ENCODE peak calls at places on chromosomes 7 and 10, in five cellular contexts. One of them, this sample, is unnamed.
A peak's percentile ranks its signal among the peaks of the same experiment; 100 is the strongest.

GRCh38 chr7:68770649-68771048 is 827.6 kb upstream of the AUTS2 start:
- DNase-seq in foreskin fibroblast: no peak
- DNase-seq in PC-3: no peak
- DNase-seq in astrocyte: no peak
- DNase-seq in epithelial cell of esophagus: no peak
- DNase-seq in this sample: no peak

GRCh38 chr7:99031496-99031895 is 112.4 kb downstream of the SMURF1 start:
- DNase-seq in foreskin fibroblast: no peak
- DNase-seq in epithelial cell of esophagus: no peak
- DNase-seq in astrocyte: no peak
- DNase-seq in PC-3: no peak
- DNase-seq in this sample: no peak

GRCh38 chr7:20217193-20217948 is at the start of gene MACC1:
- DNase-seq in astrocyte: no peak
- DNase-seq in foreskin fibroblast: no peak
- DNase-seq in PC-3: peak; percentile 95
- DNase-seq in epithelial cell of esophagus: peak; percentile 97
- DNase-seq in this sample: no peak

GRCh38 chr7:23907012-23907411 is 197.0 kb downstream of the STK31 start:
- DNase-seq in astrocyte: no peak
- DNase-seq in foreskin fibroblast: no peak
- DNase-seq in PC-3: peak; percentile 39
- DNase-seq in epithelial cell of esophagus: peak; percentile 48
- DNase-seq in this sample: no peak

GRCh38 chr7:122770943-122771342 is 68.2 kb upstream of the RNF148 start:
- DNase-seq in epithelial cell of esophagus: no peak
- DNase-seq in foreskin fibroblast: no peak
- DNase-seq in astrocyte: no peak
- DNase-seq in PC-3: no peak
- DNase-seq in this sample: no peak

GRCh38 chr7:29826904-29827303 is 20.6 kb downstream of the WIPF3 start:
- DNase-seq in astrocyte: no peak
- DNase-seq in PC-3: no peak
- DNase-seq in epithelial cell of esophagus: no peak
- DNase-seq in foreskin fibroblast: no peak
- DNase-seq in this sample: no peak

GRCh38 chr7:6649241-6649961 is 12.3 kb downstream of the ZNF316 start:
- DNase-seq in PC-3: no peak
- DNase-seq in epithelial cell of esophagus: no peak
- DNase-seq in astrocyte: no peak
- DNase-seq in foreskin fibroblast: no peak
- DNase-seq in this sample: no peak

GRCh38 chr10:73238990-73239566 is 8.0 kb downstream of the DNAJC9 start:
- DNase-seq in epithelial cell of esophagus: no peak
- DNase-seq in PC-3: no peak
- DNase-seq in astrocyte: no peak
- DNase-seq in foreskin fibroblast: no peak
- DNase-seq in this sample: no peak

GRCh38 chr10:75404335-75405200 is 3.0 kb upstream of the ZNF503 start:
- DNase-seq in epithelial cell of esophagus: peak; percentile 82
- DNase-seq in astrocyte: no peak
- DNase-seq in foreskin fibroblast: no peak
- DNase-seq in PC-3: peak; percentile 85
- DNase-seq in this sample: no peak

GRCh38 chr7:142556745-142557144 is 192.5 kb upstream of the PRSS1 start:
- DNase-seq in PC-3: peak; percentile 97
- DNase-seq in foreskin fibroblast: peak; percentile 99
- DNase-seq in astrocyte: peak; percentile 98
- DNase-seq in epithelial cell of esophagus: peak; percentile 98
- DNase-seq in this sample: peak; percentile 100

GRCh38 chr10:47447740-47448139 is 36.2 kb downstream of the ANXA8 start:
- DNase-seq in PC-3: no peak
- DNase-seq in foreskin fibroblast: no peak
- DNase-seq in astrocyte: no peak
- DNase-seq in epithelial cell of esophagus: no peak
- DNase-seq in this sample: no peak

GRCh38 chr7:103796296-103796962 is 193.0 kb downstream of the RELN start:
- DNase-seq in PC-3: no peak
- DNase-seq in astrocyte: no peak
- DNase-seq in foreskin fibroblast: no peak
- DNase-seq in epithelial cell of esophagus: no peak
- DNase-seq in this sample: no peak

GRCh38 chr10:103013398-103013797 is 95.3 kb downstream of the CNNM2 start:
- DNase-seq in astrocyte: no peak
- DNase-seq in PC-3: no peak
- DNase-seq in epithelial cell of esophagus: no peak
- DNase-seq in foreskin fibroblast: no peak
- DNase-seq in this sample: no peak

GRCh38 chr10:66886848-66887247 is 39.0 kb upstream of the LRRTM3 start:
- DNase-seq in epithelial cell of esophagus: no peak
- DNase-seq in PC-3: no peak
- DNase-seq in foreskin fibroblast: no peak
- DNase-seq in astrocyte: no peak
- DNase-seq in this sample: no peak

GRCh38 chr10:71660313-71660712 is 59.3 kb downstream of the C10orf105 start:
- DNase-seq in astrocyte: no peak
- DNase-seq in epithelial cell of esophagus: no peak
- DNase-seq in foreskin fibroblast: no peak
- DNase-seq in PC-3: no peak
- DNase-seq in this sample: no peak

GRCh38 chr10:71659739-71660136 is 59.8 kb downstream of the C10orf105 start:
- DNase-seq in PC-3: no peak
- DNase-seq in epithelial cell of esophagus: no peak
- DNase-seq in astrocyte: no peak
- DNase-seq in foreskin fibroblast: no peak
- DNase-seq in this sample: no peak

GRCh38 chr10:71658349-71658745 is 61.2 kb downstream of the C10orf105 start:
- DNase-seq in astrocyte: no peak
- DNase-seq in foreskin fibroblast: no peak
- DNase-seq in epithelial cell of esophagus: no peak
- DNase-seq in PC-3: no peak
- DNase-seq in this sample: no peak

GRCh38 chr10:71657604-71658348 is 61.8 kb downstream of the C10orf105 start:
- DNase-seq in epithelial cell of esophagus: no peak
- DNase-seq in foreskin fibroblast: no peak
- DNase-seq in astrocyte: no peak
- DNase-seq in PC-3: no peak
- DNase-seq in this sample: no peak

DNA sequence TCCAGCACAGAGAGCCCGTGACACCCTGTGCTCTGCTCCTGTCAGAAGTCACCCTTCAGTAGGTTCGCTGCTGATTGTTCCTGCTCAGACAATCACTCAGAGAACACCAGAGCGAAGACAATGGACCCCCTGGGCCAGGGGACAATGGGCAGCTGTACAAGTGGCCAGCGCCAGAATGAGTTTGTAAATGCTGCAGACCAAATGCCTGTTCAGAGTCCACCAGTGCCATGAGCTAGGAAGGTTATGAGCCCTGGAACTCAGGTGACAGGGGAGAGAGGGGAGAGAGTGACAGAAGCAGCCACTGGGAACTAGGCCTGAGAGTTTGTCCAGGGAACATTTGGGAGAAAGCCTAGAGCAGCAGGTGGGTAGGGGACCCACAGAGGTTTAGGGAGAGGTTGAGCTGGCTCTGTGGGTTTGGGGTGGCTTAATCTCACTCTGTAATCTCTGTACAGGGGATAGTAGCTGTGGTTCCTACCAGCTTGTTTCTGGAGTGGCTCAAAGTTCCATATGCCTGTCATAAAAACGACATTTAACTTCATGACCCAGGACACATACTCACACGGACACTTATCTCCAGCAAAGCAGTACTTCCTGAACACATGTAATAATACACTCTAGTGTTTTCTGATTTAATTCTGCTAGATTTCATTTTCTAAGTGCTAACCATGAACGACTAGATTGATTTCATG is 60.4 kb downstream of the C10orf105 start:
- DNase-seq in epithelial cell of esophagus: no peak
- DNase-seq in PC-3: no peak
- DNase-seq in foreskin fibroblast: no peak
- DNase-seq in astrocyte: no peak
- DNase-seq in this sample: no peak
- H3K4me3 ChIP-seq in epithelial cell of esophagus: no peak overlapping the region
- H3K4me3 ChIP-seq in PC-3: no peak overlapping the region
- H3K4me3 ChIP-seq in foreskin fibroblast: no peak overlapping the region
- H3K4me3 ChIP-seq in astrocyte: no peak overlapping the region
- H3K4me3 ChIP-seq in this sample: no peak overlapping the region

GRCh38 chr7:37920305-37920618 is 178 bp upstream of the EPDR1 start:
- DNase-seq in epithelial cell of esophagus: no peak
- DNase-seq in PC-3: no peak
- DNase-seq in astrocyte: no peak
- DNase-seq in foreskin fibroblast: no peak
- DNase-seq in this sample: no peak
- TF ChIP-seq CTCF in epithelial cell of esophagus: no peak
- TF ChIP-seq CTCF in PC-3: no peak
- TF ChIP-seq CTCF in astrocyte: peak; percentile 13
- TF ChIP-seq CTCF in foreskin fibroblast: no peak
- TF ChIP-seq CTCF in this sample: peak; percentile 21

GRCh38 chr10:70458329-70459060 is 17.0 kb upstream of the NODAL start:
- DNase-seq in foreskin fibroblast: peak; percentile 89
- DNase-seq in PC-3: peak; percentile 89
- DNase-seq in epithelial cell of esophagus: peak; percentile 69
- DNase-seq in astrocyte: peak; percentile 68
- DNase-seq in this sample: peak; percentile 66
- H3K4me3 ChIP-seq in foreskin fibroblast: peak overlapping the region; percentile 17
- H3K4me3 ChIP-seq in PC-3: peak overlapping the region; percentile 48
- H3K4me3 ChIP-seq in epithelial cell of esophagus: no peak overlapping the region
- H3K4me3 ChIP-seq in astrocyte: peak overlapping the region; percentile 8
- H3K4me3 ChIP-seq in this sample: peak overlapping the region; percentile 5

DNA sequence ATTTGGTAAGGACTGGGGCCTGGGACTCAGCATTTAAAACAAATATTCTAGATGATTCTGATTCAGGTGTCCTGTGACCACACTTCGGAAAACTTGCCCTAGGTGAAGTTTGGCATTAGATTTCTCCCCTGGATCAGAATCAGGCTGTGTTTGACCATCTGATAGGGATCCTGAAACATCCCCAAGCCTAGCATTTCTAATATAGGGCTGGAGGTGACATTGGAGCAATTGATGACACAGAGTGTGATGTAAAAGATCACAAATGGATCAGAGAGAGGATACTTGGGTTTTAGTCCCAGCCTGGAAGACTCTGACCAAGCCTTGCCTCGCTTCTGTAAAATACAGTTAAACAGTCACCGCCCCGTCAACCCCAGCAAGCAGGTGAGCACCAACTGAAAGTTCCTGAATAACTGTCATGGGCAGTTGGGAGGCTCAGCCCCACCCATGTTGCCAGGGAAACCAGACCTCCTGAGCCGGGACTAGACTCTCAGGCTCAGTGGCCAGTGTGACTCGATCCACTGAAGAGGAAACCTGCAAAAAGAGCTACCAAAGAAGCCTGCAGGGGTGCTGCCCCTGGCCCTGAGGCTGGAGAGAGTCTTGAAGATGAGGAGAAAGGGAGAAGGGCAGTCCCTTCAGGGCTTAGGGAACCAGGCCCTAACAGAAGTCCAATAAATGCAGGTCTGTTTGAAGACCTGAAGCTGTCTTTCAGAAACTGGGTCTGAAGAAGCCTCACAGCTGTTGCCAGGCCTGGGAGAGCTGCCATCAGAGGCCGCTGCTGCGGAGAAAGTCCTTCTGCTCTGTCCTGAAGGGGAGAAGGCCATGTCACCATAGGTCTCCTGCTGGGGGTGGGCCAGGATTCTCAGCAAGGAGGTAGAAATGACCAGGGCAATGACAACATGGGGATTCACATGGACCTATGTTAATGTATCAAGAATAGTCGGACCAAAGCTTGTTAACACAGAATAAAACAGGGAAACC is 126.1 kb upstream of the KCNMA1 start:
- DNase-seq in foreskin fibroblast: peak; percentile 33
- DNase-seq in epithelial cell of esophagus: no peak
- DNase-seq in PC-3: peak; percentile 52
- DNase-seq in astrocyte: no peak
- DNase-seq in this sample: no peak
- TF ChIP-seq CTCF in foreskin fibroblast: no peak
- TF ChIP-seq CTCF in epithelial cell of esophagus: no peak
- TF ChIP-seq CTCF in PC-3: no peak
- TF ChIP-seq CTCF in astrocyte: no peak
- TF ChIP-seq CTCF in this sample: no peak

DNA sequence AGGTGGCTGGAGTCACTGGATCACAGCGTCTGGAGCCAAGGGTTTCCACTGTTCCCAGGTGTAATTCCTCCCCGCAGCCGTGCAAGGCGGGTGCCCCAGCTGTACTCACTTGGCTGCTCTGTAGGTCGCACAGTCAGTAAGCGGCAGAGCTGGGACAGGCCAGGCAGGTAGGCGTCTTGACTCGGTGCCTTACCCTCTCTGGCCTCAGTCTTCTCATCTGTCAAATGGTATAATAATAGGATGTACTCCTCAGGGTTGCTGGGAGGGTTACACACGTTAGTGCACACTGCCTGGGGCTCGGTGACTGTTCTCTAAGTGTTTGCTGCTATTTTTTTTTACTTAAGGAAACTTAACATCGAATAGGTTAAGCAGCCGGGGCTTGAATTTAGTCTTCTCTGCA is 27.0 kb downstream of the MYL10 start:
- DNase-seq in foreskin fibroblast: no peak
- DNase-seq in epithelial cell of esophagus: no peak
- DNase-seq in PC-3: no peak
- DNase-seq in astrocyte: no peak
- DNase-seq in this sample: no peak
- H3K4me3 ChIP-seq in foreskin fibroblast: no peak overlapping the region
- H3K4me3 ChIP-seq in epithelial cell of esophagus: no peak overlapping the region
- H3K4me3 ChIP-seq in PC-3: no peak overlapping the region
- H3K4me3 ChIP-seq in astrocyte: no peak overlapping the region
- H3K4me3 ChIP-seq in this sample: no peak overlapping the region

DNA sequence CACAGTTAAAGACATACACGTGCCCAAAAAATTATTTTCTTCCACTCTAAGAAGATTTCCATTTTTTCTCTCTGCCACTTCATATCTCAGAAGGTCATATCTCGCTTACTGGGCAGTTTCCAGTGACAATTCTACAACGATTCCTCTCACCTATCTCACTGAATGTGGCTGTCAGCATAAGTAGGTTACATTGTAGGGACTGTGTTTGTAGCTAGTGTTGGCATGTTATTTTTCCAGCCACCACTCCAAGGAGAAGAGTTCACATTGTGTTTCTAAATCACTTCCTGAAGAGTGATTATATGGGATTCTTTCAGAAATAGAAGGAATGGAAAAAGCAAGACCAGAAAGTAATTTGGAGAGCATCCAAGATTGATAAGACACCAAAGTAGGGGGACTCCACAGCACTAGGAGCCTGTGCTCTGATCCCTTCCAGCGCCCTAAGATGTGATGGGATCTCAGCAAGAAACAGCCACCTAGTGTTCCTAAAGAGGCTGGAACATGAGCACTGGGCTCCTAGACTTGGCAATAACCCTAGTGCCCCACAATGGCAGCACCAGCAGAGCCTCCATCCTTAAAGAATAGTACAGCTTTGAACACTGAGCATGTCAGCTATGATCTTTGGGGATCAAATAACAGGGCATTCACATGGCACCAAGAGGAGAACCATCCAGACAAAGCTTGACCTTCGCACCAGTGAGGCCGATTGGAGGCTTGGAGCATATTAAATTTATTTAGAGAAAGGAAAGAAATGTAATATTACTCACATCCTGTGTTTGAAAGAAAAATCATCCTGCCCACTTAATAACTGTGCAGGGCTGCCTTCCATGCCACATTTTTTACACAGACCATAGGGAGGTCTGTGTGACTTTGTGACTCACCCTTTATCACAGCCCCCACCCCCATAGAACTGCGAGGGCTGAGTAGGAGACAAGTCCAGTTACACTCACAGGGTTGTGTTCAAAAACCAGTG is 51.8 kb downstream of the CAV1 start:
- DNase-seq in PC-3: peak; percentile 95
- DNase-seq in astrocyte: peak; percentile 96
- DNase-seq in epithelial cell of esophagus: peak; percentile 80
- DNase-seq in foreskin fibroblast: peak; percentile 98
- DNase-seq in this sample: peak; percentile 94
- TF ChIP-seq CTCF in PC-3: no peak
- TF ChIP-seq CTCF in astrocyte: no peak
- TF ChIP-seq CTCF in epithelial cell of esophagus: no peak
- TF ChIP-seq CTCF in foreskin fibroblast: no peak
- TF ChIP-seq CTCF in this sample: no peak